ENCODE peak calls at places on chromosome 18, in eight cellular contexts. E, T, H, K, C, R, D and B are unnamed samples.
A peak's percentile ranks its signal among the peaks of the same experiment; 100 is the strongest.

GRCh38 chr18:42274488-42275137 is 319.6 kb downstream of the PIK3C3 start:
- ATAC-seq in E (no peak), T (no peak), H (no peak), K (no peak), C (no peak), R (no peak), D (no peak), B (peak; percentile 89)

GRCh38 chr18:69838620-69839411 is 108.9 kb downstream of the CD226 start:
- ATAC-seq in E (peak; percentile 36), T (peak; percentile 20), H (peak; percentile 73), K (peak; percentile 68), C (peak; percentile 26), R (peak; percentile 38), D (no peak), B (peak; percentile 62)

GRCh38 chr18:21703241-21703820 is 1.2 kb downstream of the ABHD3 start:
- ATAC-seq in E (no peak), T (no peak), H (peak; percentile 1), K (no peak), C (no peak), R (no peak), D (peak; percentile 5), B (peak; percentile 1)

GRCh38 chr18:32877371-32877770 is 104.5 kb upstream of the KLHL14 start:
- ATAC-seq in E (no peak), T (no peak), H (no peak), K (no peak), C (no peak), R (no peak), D (no peak), B (no peak)

GRCh38 chr18:37547196-37547595 is 18.4 kb downstream of the CELF4 start:
- ATAC-seq in E (no peak), T (no peak), H (no peak), K (no peak), C (peak; percentile 27), R (no peak), D (no peak), B (no peak)

GRCh38 chr18:12857991-12858544 is 26.0 kb downstream of the PTPN2 start:
- ATAC-seq in E (peak; percentile 32), T (no peak), H (peak; percentile 68), K (peak; percentile 30), C (peak; percentile 43), R (no peak), D (no peak), B (no peak)

GRCh38 chr18:56276466-56276865 is 361.9 kb downstream of the TXNL1 start:
- ATAC-seq in E (no peak), T (no peak), H (no peak), K (no peak), C (no peak), R (no peak), D (no peak), B (no peak)

GRCh38 chr18:8684577-8684976 is 20.8 kb upstream of the MTCL1 start:
- ATAC-seq in E (no peak), T (no peak), H (no peak), K (no peak), C (no peak), R (no peak), D (no peak), B (no peak)

GRCh38 chr18:12336251-12336650 is 28.2 kb downstream of the TUBB6 start:
- ATAC-seq in E (no peak), T (no peak), H (no peak), K (no peak), C (no peak), R (peak; percentile 47), D (peak; percentile 75), B (no peak)

GRCh38 chr18:5288517-5288935 is 7.0 kb downstream of the ZBTB14 start:
- ATAC-seq in E (no peak), T (no peak), H (no peak), K (no peak), C (no peak), R (no peak), D (no peak), B (no peak)

GRCh38 chr18:12883003-12883683 is 894 bp downstream of the PTPN2 start:
- ATAC-seq in E (peak; percentile 1), T (no peak), H (peak; percentile 35), K (peak; percentile 7), C (peak; percentile 38), R (peak; percentile 65), D (peak; percentile 21), B (peak; percentile 52)

GRCh38 chr18:3224223-3224622 is 4.5 kb upstream of the MYOM1 start:
- ATAC-seq in E (no peak), T (no peak), H (no peak), K (no peak), C (no peak), R (no peak), D (no peak), B (no peak)

GRCh38 chr18:68438983-68439382 is 275.9 kb downstream of the TMX3 start:
- ATAC-seq in E (no peak), T (no peak), H (peak; percentile 64), K (no peak), C (no peak), R (peak; percentile 37), D (peak; percentile 62), B (no peak)